ENCODE peak calls at places on chromosome 14, in nine cellular contexts. D is stomach, J is A549, N is neural crest cell, V is B cell, B is nephron progenitor cell, Z is NB4, O is suprapubic skin, K is lung. W is an unnamed sample.

GRCh38 chr14:103074699-103075341 is 9.2 kb upstream of the LBHD2 start:
- DNase-seq in D (peak), O (peak), N (no peak), J (peak), B (no peak), K (peak), Z (no peak), V (no peak), W (no peak)

GRCh38 chr14:105601360-105602242 is 75.2 kb downstream of the TMEM121 start:
- DNase-seq in D (no peak), N (no peak), B (no peak), V (peak), Z (no peak), K (no peak), J (no peak), O (no peak), W (peak)

GRCh38 chr14:25349269-25349668 is 299.3 kb upstream of the STXBP6 start:
- DNase-seq in J (no peak), Z (no peak), B (no peak), D (no peak), K (no peak), V (no peak), O (no peak), N (no peak), W (no peak)

GRCh38 chr14:63857467-63858030 is 4.7 kb downstream of the SYNE2 start:
- DNase-seq in D (no peak), V (no peak), J (no peak), Z (no peak), K (no peak), N (no peak), B (no peak), O (no peak), W (no peak)

GRCh38 chr14:21039059-21039422 is 3.1 kb upstream of the RNASE7 start:
- DNase-seq in V (no peak), O (peak), Z (no peak), N (no peak), B (no peak), D (peak), K (peak), J (no peak), W (no peak)

GRCh38 chr14:46034305-46034704 is 617.3 kb downstream of the RPL10L start:
- DNase-seq in O (no peak), Z (peak), D (no peak), V (no peak), N (no peak), B (no peak), K (no peak), J (no peak), W (no peak)

GRCh38 chr14:24297190-24297964 is 2.2 kb downstream of the DHRS1 start:
- DNase-seq in K (no peak), B (no peak), O (no peak), D (no peak), V (no peak), J (peak), Z (peak), N (no peak), W (no peak)

GRCh38 chr14:53152909-53153701 is at the start of gene DDHD1:
- DNase-seq in N (peak), O (peak), V (peak), D (peak), J (peak), B (peak), Z (peak), K (peak), W (peak)

GRCh38 chr14:57060276-57060956 is 208.3 kb downstream of the EXOC5 start:
- DNase-seq in K (no peak), Z (no peak), V (no peak), O (no peak), D (no peak), B (no peak), J (no peak), N (no peak), W (no peak)

GRCh38 chr14:64951291-64951690 is 8.7 kb upstream of the GPX2 start:
- DNase-seq in V (peak), O (peak), N (no peak), B (no peak), K (no peak), D (no peak), Z (no peak), J (no peak), W (no peak)

GRCh38 chr14:75274899-75275569 is 3.6 kb upstream of the FOS start:
- DNase-seq in Z (peak), J (no peak), K (peak), O (no peak), N (no peak), D (no peak), V (peak), B (no peak), W (no peak)

GRCh38 chr14:67311868-67312267 is 47.7 kb downstream of the ATP6V1D start:
- DNase-seq in O (no peak), K (no peak), J (no peak), Z (no peak), B (no peak), D (no peak), N (no peak), V (no peak), W (no peak)

GRCh38 chr14:50013198-50013918 is 103.0 kb downstream of the VCPKMT start:
- DNase-seq in J (no peak), K (no peak), D (no peak), N (no peak), Z (no peak), V (no peak), B (no peak), O (no peak), W (no peak)

GRCh38 chr14:30195946-30196345 is 268.3 kb upstream of the PRKD1 start:
- DNase-seq in J (no peak), D (no peak), K (no peak), B (no peak), N (no peak), Z (no peak), V (no peak), O (no peak), W (no peak)

GRCh38 chr14:66009104-66009503 is 477.1 kb upstream of the CCDC196 start:
- DNase-seq in J (peak), O (no peak), V (no peak), D (no peak), K (no peak), N (no peak), B (no peak), Z (no peak), W (no peak)

GRCh38 chr14:67722293-67722692 is 20.6 kb downstream of the RDH12 start:
- DNase-seq in J (no peak), O (no peak), K (no peak), B (peak), Z (no peak), V (no peak), N (no peak), D (peak), W (no peak)

GRCh38 chr14:33908540-33909223 is 42.2 kb downstream of the EGLN3 start:
- DNase-seq in O (no peak), K (no peak), Z (peak), V (no peak), B (no peak), J (no peak), D (no peak), N (no peak), W (no peak)

GRCh38 chr14:76867536-76868452 is 41.6 kb downstream of the LRRC74A start:
- DNase-seq in Z (peak), N (no peak), K (peak), V (peak), O (no peak), B (peak), D (peak), J (no peak), W (no peak)

GRCh38 chr14:64807588-64807987 is 72.1 kb downstream of the SPTB start:
- DNase-seq in N (no peak), Z (no peak), J (no peak), D (no peak), O (no peak), V (no peak), K (no peak), B (no peak), W (no peak)

GRCh38 chr14:76812093-76812421 is 625 bp downstream of the ANGEL1 start:
- DNase-seq in Z (no peak), K (no peak), O (no peak), N (no peak), B (no peak), J (peak), V (no peak), D (no peak), W (no peak)

GRCh38 chr14:36905272-36906046 is 243.8 kb downstream of the PAX9 start:
- DNase-seq in N (no peak), J (no peak), K (no peak), B (peak), V (no peak), D (no peak), Z (no peak), O (no peak), W (no peak)

GRCh38 chr14:69779088-69779487 is 12.1 kb downstream of the SRSF5 start:
- DNase-seq in Z (no peak), V (no peak), B (no peak), J (no peak), K (no peak), N (no peak), D (no peak), O (no peak), W (no peak)

GRCh38 chr14:96268426-96269358 is 12.7 kb downstream of the BDKRB1 start:
- DNase-seq in V (no peak), O (peak), D (no peak), K (no peak), B (no peak), J (peak), Z (peak), N (no peak), W (peak)

GRCh38 chr14:94897583-94897982 is 127.7 kb upstream of the GSC start:
- DNase-seq in D (no peak), J (no peak), N (no peak), B (no peak), K (no peak), V (no peak), Z (no peak), O (no peak), W (no peak)

GRCh38 chr14:55749201-55749812 is 169.3 kb downstream of the KTN1 start:
- DNase-seq in K (no peak), V (no peak), N (no peak), B (no peak), Z (peak), J (no peak), O (no peak), D (no peak), W (no peak)

GRCh38 chr14:33951183-33951840 is 438 bp upstream of the EGLN3 start:
- DNase-seq in K (no peak), Z (no peak), N (no peak), D (no peak), V (no peak), O (no peak), J (no peak), B (no peak), W (no peak)

GRCh38 chr14:101604228-101604934 is 43.1 kb downstream of the DIO3 start:
- DNase-seq in Z (no peak), O (no peak), K (peak), N (no peak), D (no peak), J (no peak), B (no peak), V (no peak), W (peak)

GRCh38 chr14:75310295-75311059 is 31.8 kb downstream of the FOS start:
- DNase-seq in O (peak), B (peak), N (peak), Z (no peak), V (no peak), K (peak), J (peak), D (peak), W (peak)

GRCh38 chr14:73712540-73713141 is 1.5 kb downstream of the PNMA1 start:
- DNase-seq in N (no peak), V (peak), O (no peak), K (no peak), B (no peak), Z (peak), J (no peak), D (no peak), W (no peak)
- TF ChIP-seq CTCF in N (no peak), V (no peak), O (no peak), K (no peak), B (no peak), Z (no peak), J (no peak), D (no peak), W (no peak)

GRCh38 chr14:23093993-23094665 is 807 bp downstream of the ACIN1 start:
- DNase-seq in K (no peak), J (peak), B (no peak), N (no peak), O (no peak), V (peak), D (no peak), Z (no peak), W (no peak)
- TF ChIP-seq CTCF in K (no peak), J (peak), B (no peak), N (peak), O (no peak), V (peak), D (no peak), Z (peak), W (peak)

DNA sequence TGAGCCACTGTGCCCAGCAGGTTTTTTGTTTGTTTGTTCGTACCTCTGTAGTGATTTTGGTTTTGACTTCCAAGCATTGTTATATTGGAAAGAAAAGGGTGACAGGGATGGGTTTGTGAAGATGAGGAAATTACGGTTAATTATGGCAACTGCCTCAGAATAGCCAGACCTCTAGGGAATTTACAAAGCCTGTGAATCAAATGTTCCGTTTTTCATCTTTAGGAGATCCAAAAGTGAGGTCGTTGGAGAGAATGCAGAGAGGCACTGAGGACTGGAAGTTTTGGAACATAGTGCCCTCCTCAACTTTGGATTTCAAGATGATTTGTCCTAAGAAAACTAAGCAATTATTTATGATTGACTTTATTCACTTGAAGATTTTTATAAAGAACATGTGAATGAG is 54.5 kb upstream of the EVL start:
- DNase-seq in K (no peak), J (no peak), V (no peak), N (no peak), B (no peak), Z (no peak), O (no peak), D (no peak), W (no peak)
- TF ChIP-seq CTCF in K (no peak), J (no peak), V (no peak), N (no peak), B (no peak), Z (no peak), O (no peak), D (no peak), W (no peak)

GRCh38 chr14:80956105-80956504 is 684 bp downstream of the TSHR start:
- DNase-seq in N (no peak), J (no peak), V (no peak), D (no peak), B (no peak), O (no peak), Z (no peak), K (no peak), W (no peak)
- TF ChIP-seq CTCF in N (no peak), J (no peak), V (no peak), D (no peak), B (no peak), O (no peak), Z (no peak), K (no peak), W (no peak)

GRCh38 chr14:79011920-79012204 is 841.7 kb downstream of the NRXN3 start:
- DNase-seq in J (no peak), N (no peak), B (no peak), D (no peak), O (no peak), Z (no peak), V (no peak), K (no peak), W (no peak)

GRCh38 chr14:79009286-79009685 is 839.1 kb downstream of the NRXN3 start:
- DNase-seq in V (no peak), O (no peak), J (no peak), B (no peak), Z (no peak), N (no peak), K (no peak), D (no peak), W (no peak)

GRCh38 chr14:79016828-79017505 is 846.8 kb downstream of the NRXN3 start:
- DNase-seq in B (no peak), D (no peak), Z (no peak), O (no peak), K (no peak), J (no peak), V (no peak), N (no peak), W (no peak)

GRCh38 chr14:79011091-79011919 is 841.1 kb downstream of the NRXN3 start:
- DNase-seq in O (no peak), D (no peak), N (no peak), B (peak), Z (peak), J (peak), V (no peak), K (no peak), W (no peak)
- TF ChIP-seq CTCF in O (no peak), D (no peak), N (peak), B (peak), Z (peak), J (peak), V (peak), K (peak), W (peak)

GRCh38 chr14:59123975-59124374 is 64.5 kb upstream of the DAAM1 start:
- DNase-seq in B (no peak), V (no peak), J (peak), O (no peak), D (no peak), Z (no peak), N (no peak), K (no peak), W (no peak)
- TF ChIP-seq CTCF in B (peak), V (no peak), J (peak), O (no peak), D (no peak), Z (no peak), N (peak), K (no peak), W (peak)

DNA sequence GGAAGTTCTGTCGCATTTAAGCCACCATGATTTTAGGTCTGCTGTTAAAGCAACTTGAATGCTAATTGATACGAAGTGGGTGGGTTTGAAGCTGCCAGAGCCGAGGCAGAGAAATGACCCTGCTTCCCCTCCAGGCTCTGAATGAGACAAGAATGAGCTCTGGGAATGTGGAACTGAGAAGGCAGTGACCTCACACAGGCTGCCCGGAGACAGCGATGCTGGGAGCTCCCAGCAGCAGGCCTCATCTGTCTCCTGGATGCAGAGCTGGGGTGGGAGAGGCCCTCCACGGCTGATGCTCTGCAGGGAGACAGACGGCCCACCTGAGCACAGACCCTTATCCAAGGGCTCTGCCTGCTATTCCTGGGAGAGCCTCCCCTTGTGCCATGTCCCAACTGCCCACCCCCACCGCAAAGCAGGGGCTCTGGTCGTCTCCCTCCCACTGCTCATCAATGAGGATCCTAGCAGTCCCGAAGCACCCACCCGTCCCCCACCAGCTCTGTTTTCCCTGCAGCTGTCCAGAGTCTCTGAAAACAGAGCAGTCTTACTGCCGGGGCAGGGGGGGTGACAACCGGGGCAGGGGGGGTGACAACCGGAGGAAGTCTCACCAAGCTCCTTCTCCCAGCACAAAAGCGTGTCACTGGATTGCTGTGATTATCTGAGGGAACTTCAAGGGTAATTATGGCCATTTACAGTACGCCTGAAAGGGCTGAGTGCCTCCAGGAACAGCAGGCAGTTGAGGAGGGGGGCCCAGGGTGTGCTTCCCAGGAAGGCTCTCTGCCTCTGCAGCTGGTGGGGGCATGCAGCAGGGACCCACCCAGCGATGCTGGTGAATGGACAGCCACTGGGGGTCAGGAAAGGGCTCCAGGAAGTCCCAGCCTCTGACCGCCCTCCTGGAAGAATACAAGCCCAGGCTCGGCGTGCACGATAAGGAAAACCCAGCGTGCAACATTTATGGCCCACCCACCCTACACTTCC is 67.8 kb downstream of the CHGA start:
- DNase-seq in V (no peak), K (no peak), Z (no peak), D (no peak), N (peak), J (no peak), O (no peak), B (no peak), W (no peak)
- TF ChIP-seq CTCF in V (no peak), K (no peak), Z (no peak), D (no peak), N (no peak), J (no peak), O (no peak), B (no peak), W (no peak)

GRCh38 chr14:91568626-91569025 is 58.5 kb upstream of the PPP4R3A start:
- DNase-seq in K (no peak), D (no peak), V (no peak), N (no peak), O (no peak), B (no peak), Z (peak), J (no peak), W (no peak)
- TF ChIP-seq CTCF in K (no peak), D (no peak), V (no peak), N (no peak), O (no peak), B (no peak), Z (peak), J (no peak), W (no peak)

GRCh38 chr14:35236806-35237205 is 55.4 kb upstream of the PSMA6 start:
- DNase-seq in N (no peak), V (no peak), J (no peak), Z (no peak), D (no peak), O (no peak), K (no peak), B (no peak), W (no peak)
- TF ChIP-seq CTCF in N (no peak), V (peak), J (no peak), Z (no peak), D (no peak), O (no peak), K (no peak), B (no peak), W (no peak)

GRCh38 chr14:104293851-104294627 is 155.7 kb downstream of the KIF26A start:
- DNase-seq in O (peak), B (no peak), V (no peak), D (no peak), K (no peak), N (no peak), Z (no peak), J (peak), W (no peak)
- TF ChIP-seq CTCF in O (no peak), B (no peak), V (no peak), D (no peak), K (no peak), N (peak), Z (peak), J (peak), W (peak)